ENCODE peak calls at places on chromosomes 1 and 21, in seven cellular contexts. L is caudate nucleus; S is activated CD4-positive, alpha-beta T cell treated with anti-CD3 and anti-CD28 coated beads for 1 hour; B is dorsolateral prefrontal cortex; I is EL; M is amniotic stem cell; Y is stimulated activated CD8-positive, alpha-beta memory T cell treated with anti-CD3 and anti-CD28 coated beads, Interleukin-15, amount 100 ng/mL, for 4 hours. E is an unnamed sample.

GRCh38 chr1:6027591-6027990 is 18.1 kb upstream of the KCNAB2 start:
- DNase-seq in L (no peak), S (no peak), B (no peak), I (no peak), M (no peak), Y (no peak), E (no peak)

GRCh38 chr21:42298237-42298636 is 17.0 kb downstream of the TFF3 start:
- DNase-seq in L (no peak), S (no peak), B (no peak), I (no peak), M (no peak), Y (no peak), E (no peak)

GRCh38 chr1:212485895-212486590 is 53.3 kb downstream of the NENF start:
- DNase-seq in L (no peak), S (no peak), B (no peak), I (peak; percentile 94), M (peak; percentile 43), Y (no peak), E (peak; percentile 97)

GRCh38 chr1:25064465-25065238 is 134.6 kb upstream of the RUNX3 start:
- DNase-seq in L (no peak), S (no peak), B (no peak), I (no peak), M (no peak), Y (no peak), E (no peak)

GRCh38 chr1:82399093-82399492 is 598.4 kb downstream of the ADGRL2 start:
- DNase-seq in L (no peak), S (no peak), B (no peak), I (peak; percentile 42), M (no peak), Y (no peak), E (no peak)

GRCh38 chr1:35062518-35063196 is 16.5 kb upstream of the ZMYM1 start:
- DNase-seq in L (no peak), S (no peak), B (no peak), I (peak; percentile 62), M (no peak), Y (no peak), E (peak; percentile 84)

GRCh38 chr1:182575540-182576149 is 13.4 kb downstream of the RNASEL start:
- DNase-seq in L (no peak), S (no peak), B (no peak), I (peak; percentile 61), M (no peak), Y (no peak), E (peak; percentile 60)

GRCh38 chr1:168004531-168004930 is 67.7 kb upstream of the MPC2 start:
- DNase-seq in L (no peak), S (no peak), B (peak; percentile 33), I (no peak), M (no peak), Y (no peak), E (peak; percentile 13)

GRCh38 chr1:164560504-164560903 is 1.5 kb downstream of the PBX1 start:
- DNase-seq in L (no peak), S (no peak), B (no peak), I (no peak), M (no peak), Y (no peak), E (no peak)

GRCh38 chr1:167670563-167670962 is 40.5 kb downstream of the RCSD1 start:
- DNase-seq in L (no peak), S (no peak), B (no peak), I (no peak), M (no peak), Y (no peak), E (no peak)

GRCh38 chr1:206734499-206735142 is 36.0 kb upstream of the IL19 start:
- DNase-seq in L (no peak), S (peak; percentile 65), B (peak; percentile 32), I (peak; percentile 44), M (no peak), Y (peak; percentile 67), E (peak; percentile 45)

GRCh38 chr1:201226859-201227488 is 36.4 kb downstream of the IGFN1 start:
- DNase-seq in L (no peak), S (no peak), B (no peak), I (no peak), M (no peak), Y (no peak), E (no peak)

GRCh38 chr21:46216132-46216747 is 12.3 kb downstream of the LSS start:
- DNase-seq in L (no peak), S (no peak), B (no peak), I (no peak), M (no peak), Y (no peak), E (no peak)

GRCh38 chr21:25396135-25396711 is 211.1 kb downstream of the MRPL39 start:
- DNase-seq in L (no peak), S (no peak), B (no peak), I (no peak), M (no peak), Y (peak; percentile 30), E (no peak)

GRCh38 chr1:208775841-208776240 is 531.7 kb upstream of the PLXNA2 start:
- DNase-seq in L (no peak), S (no peak), B (no peak), I (no peak), M (no peak), Y (no peak), E (no peak)

GRCh38 chr1:75133754-75134655 is at the start of gene LHX8:
- DNase-seq in L (no peak), S (no peak), B (no peak), I (no peak), M (no peak), Y (no peak), E (peak; percentile 49)

GRCh38 chr1:32989160-32989894 is 24.7 kb upstream of the RNF19B start:
- DNase-seq in L (no peak), S (no peak), B (peak; percentile 36), I (peak; percentile 95), M (peak; percentile 64), Y (peak; percentile 15), E (peak; percentile 94)

GRCh38 chr1:39214998-39215873 is 10.7 kb downstream of the MACF1 start:
- DNase-seq in L (no peak), S (no peak), B (no peak), I (peak; percentile 46), M (no peak), Y (no peak), E (no peak)

GRCh38 chr1:25140073-25140797 is 92.1 kb downstream of the SYF2 start:
- DNase-seq in L (no peak), S (no peak), B (no peak), I (peak; percentile 42), M (no peak), Y (no peak), E (peak; percentile 29)

GRCh38 chr1:182718311-182718710 is 33.9 kb upstream of the RGS8 start:
- DNase-seq in L (no peak), S (no peak), B (no peak), I (no peak), M (no peak), Y (no peak), E (no peak)

GRCh38 chr1:31040038-31040437 is 25.5 kb downstream of the PUM1 start:
- DNase-seq in L (no peak), S (no peak), B (no peak), I (no peak), M (no peak), Y (no peak), E (no peak)

GRCh38 chr1:7993593-7994479 is 32.3 kb downstream of the ERRFI1 start:
- DNase-seq in L (no peak), S (no peak), B (no peak), I (peak; percentile 93), M (no peak), Y (no peak), E (peak; percentile 92)

GRCh38 chr21:45455321-45456013 is 50.5 kb downstream of the COL18A1 start:
- DNase-seq in L (no peak), S (no peak), B (no peak), I (peak; percentile 19), M (no peak), Y (no peak), E (peak; percentile 52)

GRCh38 chr1:28646040-28646439 is 2.4 kb upstream of the RNU11 start:
- DNase-seq in L (no peak), S (no peak), B (no peak), I (peak; percentile 22), M (no peak), Y (no peak), E (no peak)

GRCh38 chr1:89938171-89939055 is 56.5 kb upstream of the ZNF326 start:
- DNase-seq in L (no peak), S (no peak), B (no peak), I (peak; percentile 49), M (no peak), Y (no peak), E (peak; percentile 63)

GRCh38 chr1:56123421-56123820 is 455.9 kb downstream of the PLPP3 start:
- DNase-seq in L (no peak), S (no peak), B (no peak), I (peak; percentile 74), M (no peak), Y (no peak), E (peak; percentile 79)

GRCh38 chr1:228399531-228400236 is 7.0 kb downstream of the TRIM11 start:
- DNase-seq in L (no peak), S (no peak), B (no peak), I (no peak), M (no peak), Y (no peak), E (no peak)

GRCh38 chr1:193062698-193063463 is 3.5 kb downstream of the RO60 start:
- DNase-seq in L (no peak), S (no peak), B (no peak), I (peak; percentile 40), M (no peak), Y (no peak), E (peak; percentile 9)

E was measured in RPMI7951.